ENCODE peak calls at places on chromosomes 16 and 17, in eight cellular contexts. D is EL; W is GM03348; L is AG20443; J is activated naive CD4-positive, alpha-beta T cell; B is stimulated activated CD4-positive, alpha-beta T cell treated with anti-CD3 and anti-CD28 coated beads, TNF-alpha, amount 100 ng/mL, for 1 hour; S is PC-9; A is stimulated activated effector memory CD8-positive, alpha-beta T cell treated with anti-CD3 and anti-CD28 coated beads, Interleukin-12 subunit alpha, Interleukin-12 subunit beta, amount 100 ng/mL, for 72 hours. C is an unnamed sample.

GRCh38 chr17:28173071-28173561 is 130.6 kb downstream of the NLK start:
- DNase-seq in A (no peak), J (no peak), W (no peak), D (no peak), L (no peak), B (no peak), S (no peak), C (no peak)

GRCh38 chr17:36657763-36658490 is 56.5 kb downstream of the MRM1 start:
- DNase-seq in D (no peak), W (peak), B (no peak), J (no peak), L (no peak), A (no peak), S (peak), C (no peak)

GRCh38 chr17:80187493-80187892 is 17.7 kb downstream of the CARD14 start:
- DNase-seq in B (no peak), L (peak), D (no peak), J (no peak), S (peak), W (peak), A (no peak), C (no peak)

GRCh38 chr17:28344011-28344410 is 8.4 kb downstream of the TNFAIP1 start:
- DNase-seq in W (no peak), D (no peak), S (no peak), L (no peak), B (no peak), A (no peak), J (no peak), C (no peak)

GRCh38 chr17:2212328-2212981 is 91.1 kb downstream of the SMG6 start:
- DNase-seq in W (peak), L (peak), S (no peak), A (no peak), B (no peak), D (peak), J (no peak), C (peak)

GRCh38 chr17:30343741-30344140 is 9.9 kb upstream of the TMIGD1 start:
- DNase-seq in S (no peak), J (no peak), A (no peak), D (no peak), L (no peak), B (no peak), W (no peak), C (no peak)

GRCh38 chr16:29154676-29155121 is 169.8 kb downstream of the LAT start:
- DNase-seq in B (no peak), L (no peak), J (no peak), S (no peak), W (no peak), A (no peak), D (no peak), C (no peak)

GRCh38 chr17:82933911-82934310 is 94.1 kb upstream of the ZNF750 start:
- DNase-seq in S (no peak), D (no peak), L (no peak), A (no peak), B (no peak), J (no peak), W (no peak), C (no peak)

GRCh38 chr17:2050246-2050866 is 4.5 kb upstream of the HIC1 start:
- DNase-seq in W (peak), B (peak), J (peak), A (peak), S (peak), D (peak), L (peak), C (no peak)

GRCh38 chr16:49767998-49768397 is 87.9 kb downstream of the ZNF423 start:
- DNase-seq in B (no peak), D (no peak), S (no peak), A (no peak), J (no peak), L (no peak), W (no peak), C (no peak)

GRCh38 chr17:39541652-39542051 is 66.1 kb downstream of the NEUROD2 start:
- DNase-seq in W (no peak), B (no peak), J (no peak), D (no peak), A (no peak), L (no peak), S (no peak), C (no peak)

C was measured in retinal pigment epithelial cell.